ENCODE peak calls at places on chromosomes 4 and X, in five cellular contexts. I, Y, M, P and U are unnamed samples.

GRCh38 chr4:7987148-7987989 is 47.7 kb upstream of the AFAP1 start:
- DNase-seq in M (peak), P (peak), I (peak), Y (peak), U (peak)

GRCh38 chr4:83618431-83618830 is 82.5 kb downstream of the GPAT3 start:
- DNase-seq in P (no peak), Y (no peak), M (peak), I (peak), U (no peak)

GRCh38 chr4:174716986-174717770 is 111.9 kb downstream of the GLRA3 start:
- DNase-seq in Y (no peak), I (no peak), M (no peak), P (no peak), U (no peak)

GRCh38 chr4:654871-655734 is 19.0 kb downstream of the ATP5ME start:
- DNase-seq in I (no peak), P (no peak), M (no peak), Y (no peak), U (no peak)

GRCh38 chr4:82553020-82553419 is 8.8 kb downstream of the TMEM150C start:
- DNase-seq in Y (no peak), P (no peak), M (no peak), I (no peak), U (no peak)

GRCh38 chrX:46637937-46638336 is 64.4 kb downstream of the CHST7 start:
- DNase-seq in Y (no peak), M (no peak), P (no peak), I (no peak), U (no peak)

GRCh38 chr4:123443401-123444297 is 47.1 kb downstream of the SPRY1 start:
- DNase-seq in I (no peak), Y (no peak), P (no peak), M (no peak), U (no peak)

GRCh38 chr4:183897193-183897592 is 7.9 kb upstream of the STOX2 start:
- DNase-seq in I (no peak), M (no peak), Y (no peak), P (no peak), U (no peak)

GRCh38 chrX:132818638-132819037 is 139.8 kb downstream of the HS6ST2 start:
- DNase-seq in M (no peak), I (no peak), Y (no peak), P (no peak), U (no peak)

GRCh38 chr4:123631699-123632098 is 235.1 kb downstream of the SPRY1 start:
- DNase-seq in M (no peak), P (no peak), I (no peak), Y (no peak), U (no peak)

GRCh38 chrX:115968436-115969252 is 201.9 kb upstream of the AGTR2 start:
- DNase-seq in P (peak), I (no peak), Y (no peak), M (peak), U (no peak)

GRCh38 chr4:158801066-158801465 is 32.2 kb downstream of the FNIP2 start:
- DNase-seq in I (no peak), P (no peak), M (peak), Y (no peak), U (no peak)

GRCh38 chr4:139899346-139899745 is 233.7 kb downstream of the MGST2 start:
- DNase-seq in I (no peak), Y (no peak), P (no peak), M (no peak), U (no peak)